ENCODE peak calls at places on chromosomes 1 and 21, in five cellular contexts. One of them, this sample, is unnamed.

GRCh38 chr1:38730511-38731397 is 128.8 kb downstream of the RRAGC start:
- DNase-seq in K562: no peak
- DNase-seq in amniotic stem cell: no peak
- DNase-seq in Caki2: peak
- DNase-seq in activated naive CD8-positive, alpha-beta T cell treated with anti-CD3 and anti-CD28 coated beads, Interleukin-2, amount 50 U/mL, for 24 hours: no peak
- DNase-seq in this sample: no peak

GRCh38 chr1:31551206-31551605 is 25.1 kb upstream of the TINAGL1 start:
- DNase-seq in Caki2: no peak
- DNase-seq in activated naive CD8-positive, alpha-beta T cell treated with anti-CD3 and anti-CD28 coated beads, Interleukin-2, amount 50 U/mL, for 24 hours: no peak
- DNase-seq in K562: no peak
- DNase-seq in amniotic stem cell: no peak
- DNase-seq in this sample: no peak

GRCh38 chr1:226210571-226211176 is 12.8 kb upstream of the MIXL1 start:
- DNase-seq in activated naive CD8-positive, alpha-beta T cell treated with anti-CD3 and anti-CD28 coated beads, Interleukin-2, amount 50 U/mL, for 24 hours: no peak
- DNase-seq in amniotic stem cell: no peak
- DNase-seq in K562: no peak
- DNase-seq in Caki2: no peak
- DNase-seq in this sample: no peak

GRCh38 chr1:31626451-31627202 is 9.1 kb downstream of the HCRTR1 start:
- DNase-seq in K562: no peak
- DNase-seq in amniotic stem cell: no peak
- DNase-seq in activated naive CD8-positive, alpha-beta T cell treated with anti-CD3 and anti-CD28 coated beads, Interleukin-2, amount 50 U/mL, for 24 hours: no peak
- DNase-seq in Caki2: no peak
- DNase-seq in this sample: no peak

GRCh38 chr1:156508205-156508954 is 7.8 kb upstream of the MEF2D start:
- DNase-seq in K562: no peak
- DNase-seq in Caki2: no peak
- DNase-seq in activated naive CD8-positive, alpha-beta T cell treated with anti-CD3 and anti-CD28 coated beads, Interleukin-2, amount 50 U/mL, for 24 hours: peak
- DNase-seq in amniotic stem cell: no peak
- DNase-seq in this sample: no peak

GRCh38 chr1:150545486-150546032 is 3.6 kb upstream of the ADAMTSL4 start:
- DNase-seq in Caki2: no peak
- DNase-seq in amniotic stem cell: no peak
- DNase-seq in K562: peak
- DNase-seq in activated naive CD8-positive, alpha-beta T cell treated with anti-CD3 and anti-CD28 coated beads, Interleukin-2, amount 50 U/mL, for 24 hours: no peak
- DNase-seq in this sample: peak

GRCh38 chr1:99218572-99218971 is 45.7 kb upstream of the PLPPR4 start:
- DNase-seq in K562: no peak
- DNase-seq in Caki2: no peak
- DNase-seq in amniotic stem cell: no peak
- DNase-seq in activated naive CD8-positive, alpha-beta T cell treated with anti-CD3 and anti-CD28 coated beads, Interleukin-2, amount 50 U/mL, for 24 hours: no peak
- DNase-seq in this sample: no peak

GRCh38 chr1:25649041-25649440 is 32.5 kb downstream of the MAN1C1 start:
- DNase-seq in amniotic stem cell: no peak
- DNase-seq in Caki2: no peak
- DNase-seq in K562: no peak
- DNase-seq in activated naive CD8-positive, alpha-beta T cell treated with anti-CD3 and anti-CD28 coated beads, Interleukin-2, amount 50 U/mL, for 24 hours: no peak
- DNase-seq in this sample: no peak

GRCh38 chr1:248850124-248850523 is 8.8 kb downstream of the ZNF692 start:
- DNase-seq in K562: no peak
- DNase-seq in amniotic stem cell: no peak
- DNase-seq in Caki2: no peak
- DNase-seq in activated naive CD8-positive, alpha-beta T cell treated with anti-CD3 and anti-CD28 coated beads, Interleukin-2, amount 50 U/mL, for 24 hours: no peak
- DNase-seq in this sample: no peak

GRCh38 chr1:212229654-212230053 is 55.6 kb upstream of the PPP2R5A start:
- DNase-seq in Caki2: no peak
- DNase-seq in K562: no peak
- DNase-seq in activated naive CD8-positive, alpha-beta T cell treated with anti-CD3 and anti-CD28 coated beads, Interleukin-2, amount 50 U/mL, for 24 hours: no peak
- DNase-seq in amniotic stem cell: peak
- DNase-seq in this sample: no peak

GRCh38 chr1:16122916-16123315 is 33.0 kb downstream of the EPHA2 start:
- DNase-seq in Caki2: peak
- DNase-seq in K562: no peak
- DNase-seq in activated naive CD8-positive, alpha-beta T cell treated with anti-CD3 and anti-CD28 coated beads, Interleukin-2, amount 50 U/mL, for 24 hours: peak
- DNase-seq in amniotic stem cell: no peak
- DNase-seq in this sample: no peak

GRCh38 chr1:94622757-94623156 is 81.2 kb upstream of the F3 start:
- DNase-seq in Caki2: peak
- DNase-seq in K562: no peak
- DNase-seq in activated naive CD8-positive, alpha-beta T cell treated with anti-CD3 and anti-CD28 coated beads, Interleukin-2, amount 50 U/mL, for 24 hours: no peak
- DNase-seq in amniotic stem cell: no peak
- DNase-seq in this sample: no peak

GRCh38 chr1:232748910-232749368 is 56.3 kb upstream of the MAP10 start:
- DNase-seq in amniotic stem cell: no peak
- DNase-seq in K562: no peak
- DNase-seq in Caki2: peak
- DNase-seq in activated naive CD8-positive, alpha-beta T cell treated with anti-CD3 and anti-CD28 coated beads, Interleukin-2, amount 50 U/mL, for 24 hours: no peak
- DNase-seq in this sample: no peak

GRCh38 chr1:14625587-14626447 is 27.3 kb downstream of the KAZN start:
- DNase-seq in activated naive CD8-positive, alpha-beta T cell treated with anti-CD3 and anti-CD28 coated beads, Interleukin-2, amount 50 U/mL, for 24 hours: no peak
- DNase-seq in K562: no peak
- DNase-seq in Caki2: no peak
- DNase-seq in amniotic stem cell: no peak
- DNase-seq in this sample: no peak

GRCh38 chr1:166170726-166171125 is 3.9 kb upstream of the FAM78B start:
- DNase-seq in activated naive CD8-positive, alpha-beta T cell treated with anti-CD3 and anti-CD28 coated beads, Interleukin-2, amount 50 U/mL, for 24 hours: no peak
- DNase-seq in amniotic stem cell: no peak
- DNase-seq in K562: no peak
- DNase-seq in Caki2: no peak
- DNase-seq in this sample: no peak

GRCh38 chr1:220430059-220430458 is 97.9 kb upstream of the MARK1 start:
- DNase-seq in activated naive CD8-positive, alpha-beta T cell treated with anti-CD3 and anti-CD28 coated beads, Interleukin-2, amount 50 U/mL, for 24 hours: no peak
- DNase-seq in Caki2: no peak
- DNase-seq in amniotic stem cell: no peak
- DNase-seq in K562: no peak
- DNase-seq in this sample: no peak

GRCh38 chr1:37257646-37258045 is 216.7 kb upstream of the ZC3H12A start:
- DNase-seq in Caki2: no peak
- DNase-seq in activated naive CD8-positive, alpha-beta T cell treated with anti-CD3 and anti-CD28 coated beads, Interleukin-2, amount 50 U/mL, for 24 hours: no peak
- DNase-seq in K562: no peak
- DNase-seq in amniotic stem cell: no peak
- DNase-seq in this sample: no peak

GRCh38 chr1:30670195-30671060 is 53.0 kb downstream of the MATN1 start:
- DNase-seq in amniotic stem cell: no peak
- DNase-seq in Caki2: no peak
- DNase-seq in K562: no peak
- DNase-seq in activated naive CD8-positive, alpha-beta T cell treated with anti-CD3 and anti-CD28 coated beads, Interleukin-2, amount 50 U/mL, for 24 hours: no peak
- DNase-seq in this sample: no peak

GRCh38 chr1:220527279-220528048 is 472 bp upstream of the MARK1 start:
- DNase-seq in amniotic stem cell: no peak
- DNase-seq in activated naive CD8-positive, alpha-beta T cell treated with anti-CD3 and anti-CD28 coated beads, Interleukin-2, amount 50 U/mL, for 24 hours: no peak
- DNase-seq in Caki2: no peak
- DNase-seq in K562: no peak
- DNase-seq in this sample: no peak

GRCh38 chr1:38178236-38178635 is 131.6 kb upstream of the POU3F1 start:
- DNase-seq in Caki2: no peak
- DNase-seq in K562: no peak
- DNase-seq in amniotic stem cell: no peak
- DNase-seq in activated naive CD8-positive, alpha-beta T cell treated with anti-CD3 and anti-CD28 coated beads, Interleukin-2, amount 50 U/mL, for 24 hours: no peak
- DNase-seq in this sample: no peak

GRCh38 chr1:165844933-165845332 is 17.5 kb downstream of the UCK2 start:
- DNase-seq in amniotic stem cell: no peak
- DNase-seq in Caki2: no peak
- DNase-seq in K562: no peak
- DNase-seq in activated naive CD8-positive, alpha-beta T cell treated with anti-CD3 and anti-CD28 coated beads, Interleukin-2, amount 50 U/mL, for 24 hours: no peak
- DNase-seq in this sample: no peak

GRCh38 chr1:110440877-110441276 is 10.1 kb upstream of the PROK1 start:
- DNase-seq in K562: no peak
- DNase-seq in activated naive CD8-positive, alpha-beta T cell treated with anti-CD3 and anti-CD28 coated beads, Interleukin-2, amount 50 U/mL, for 24 hours: no peak
- DNase-seq in amniotic stem cell: no peak
- DNase-seq in Caki2: no peak
- DNase-seq in this sample: no peak

GRCh38 chr1:234710936-234711335 is 101.0 kb upstream of the IRF2BP2 start:
- DNase-seq in amniotic stem cell: no peak
- DNase-seq in activated naive CD8-positive, alpha-beta T cell treated with anti-CD3 and anti-CD28 coated beads, Interleukin-2, amount 50 U/mL, for 24 hours: no peak
- DNase-seq in K562: no peak
- DNase-seq in Caki2: no peak
- DNase-seq in this sample: no peak

GRCh38 chr1:58909162-58909560 is 125.3 kb upstream of the JUN start:
- DNase-seq in Caki2: no peak
- DNase-seq in K562: no peak
- DNase-seq in activated naive CD8-positive, alpha-beta T cell treated with anti-CD3 and anti-CD28 coated beads, Interleukin-2, amount 50 U/mL, for 24 hours: no peak
- DNase-seq in amniotic stem cell: peak
- DNase-seq in this sample: no peak

GRCh38 chr21:44792653-44793052 is 9.0 kb downstream of the UBE2G2 start:
- DNase-seq in activated naive CD8-positive, alpha-beta T cell treated with anti-CD3 and anti-CD28 coated beads, Interleukin-2, amount 50 U/mL, for 24 hours: no peak
- DNase-seq in Caki2: no peak
- DNase-seq in K562: no peak
- DNase-seq in amniotic stem cell: no peak
- DNase-seq in this sample: no peak

GRCh38 chr1:223837206-223837605 is 8.5 kb downstream of the TP53BP2 start:
- DNase-seq in amniotic stem cell: no peak
- DNase-seq in K562: no peak
- DNase-seq in Caki2: no peak
- DNase-seq in activated naive CD8-positive, alpha-beta T cell treated with anti-CD3 and anti-CD28 coated beads, Interleukin-2, amount 50 U/mL, for 24 hours: no peak
- DNase-seq in this sample: no peak

GRCh38 chr1:20753589-20753988 is 21.1 kb upstream of the SH2D5 start:
- DNase-seq in K562: no peak
- DNase-seq in activated naive CD8-positive, alpha-beta T cell treated with anti-CD3 and anti-CD28 coated beads, Interleukin-2, amount 50 U/mL, for 24 hours: no peak
- DNase-seq in Caki2: no peak
- DNase-seq in amniotic stem cell: no peak
- DNase-seq in this sample: no peak

GRCh38 chr1:227343727-227344551 is 25.6 kb upstream of the CDC42BPA start:
- DNase-seq in amniotic stem cell: peak
- DNase-seq in activated naive CD8-positive, alpha-beta T cell treated with anti-CD3 and anti-CD28 coated beads, Interleukin-2, amount 50 U/mL, for 24 hours: no peak
- DNase-seq in Caki2: no peak
- DNase-seq in K562: no peak
- DNase-seq in this sample: no peak

GRCh38 chr1:67618285-67619018 is 66.5 kb upstream of the GADD45A start:
- DNase-seq in K562: no peak
- DNase-seq in activated naive CD8-positive, alpha-beta T cell treated with anti-CD3 and anti-CD28 coated beads, Interleukin-2, amount 50 U/mL, for 24 hours: no peak
- DNase-seq in amniotic stem cell: peak
- DNase-seq in Caki2: no peak
- DNase-seq in this sample: no peak

GRCh38 chr1:45864124-45864721 is 60.8 kb downstream of the MAST2 start:
- DNase-seq in K562: peak
- DNase-seq in amniotic stem cell: no peak
- DNase-seq in Caki2: no peak
- DNase-seq in activated naive CD8-positive, alpha-beta T cell treated with anti-CD3 and anti-CD28 coated beads, Interleukin-2, amount 50 U/mL, for 24 hours: no peak
- DNase-seq in this sample: no peak

GRCh38 chr1:58584082-58584895 is 7.2 kb upstream of the TACSTD2 start:
- DNase-seq in K562: peak
- DNase-seq in amniotic stem cell: peak
- DNase-seq in activated naive CD8-positive, alpha-beta T cell treated with anti-CD3 and anti-CD28 coated beads, Interleukin-2, amount 50 U/mL, for 24 hours: no peak
- DNase-seq in Caki2: peak
- DNase-seq in this sample: no peak

GRCh38 chr1:244302889-244303609 is 148.7 kb downstream of the ADSS2 start:
- DNase-seq in K562: peak
- DNase-seq in amniotic stem cell: no peak
- DNase-seq in Caki2: peak
- DNase-seq in activated naive CD8-positive, alpha-beta T cell treated with anti-CD3 and anti-CD28 coated beads, Interleukin-2, amount 50 U/mL, for 24 hours: no peak
- DNase-seq in this sample: no peak

GRCh38 chr1:98391175-98391574 is 270.3 kb upstream of the SNX7 start:
- DNase-seq in amniotic stem cell: no peak
- DNase-seq in K562: no peak
- DNase-seq in activated naive CD8-positive, alpha-beta T cell treated with anti-CD3 and anti-CD28 coated beads, Interleukin-2, amount 50 U/mL, for 24 hours: no peak
- DNase-seq in Caki2: no peak
- DNase-seq in this sample: no peak

GRCh38 chr1:95116666-95117206 is 419 bp upstream of the TLCD4 start:
- DNase-seq in Caki2: peak
- DNase-seq in activated naive CD8-positive, alpha-beta T cell treated with anti-CD3 and anti-CD28 coated beads, Interleukin-2, amount 50 U/mL, for 24 hours: peak
- DNase-seq in K562: peak
- DNase-seq in amniotic stem cell: peak
- DNase-seq in this sample: peak

GRCh38 chr1:155070721-155071556 is 7.4 kb downstream of the EFNA4 start:
- DNase-seq in K562: peak
- DNase-seq in Caki2: peak
- DNase-seq in activated naive CD8-positive, alpha-beta T cell treated with anti-CD3 and anti-CD28 coated beads, Interleukin-2, amount 50 U/mL, for 24 hours: peak
- DNase-seq in amniotic stem cell: peak
- DNase-seq in this sample: peak

GRCh38 chr1:33182452-33182851 is 609 bp upstream of the TRIM62 start:
- DNase-seq in amniotic stem cell: no peak
- DNase-seq in Caki2: no peak
- DNase-seq in activated naive CD8-positive, alpha-beta T cell treated with anti-CD3 and anti-CD28 coated beads, Interleukin-2, amount 50 U/mL, for 24 hours: no peak
- DNase-seq in K562: peak
- DNase-seq in this sample: peak

GRCh38 chr1:226157761-226158316 is 28.7 kb downstream of the ACBD3 start:
- DNase-seq in amniotic stem cell: no peak
- DNase-seq in activated naive CD8-positive, alpha-beta T cell treated with anti-CD3 and anti-CD28 coated beads, Interleukin-2, amount 50 U/mL, for 24 hours: no peak
- DNase-seq in K562: no peak
- DNase-seq in Caki2: no peak
- DNase-seq in this sample: no peak

This sample was measured in erythroblast.